ENCODE peak calls at places on chromosomes 4 and X, in four cellular contexts. A, T, I and M are unnamed samples.
A peak's percentile ranks its signal among the peaks of the same experiment; 100 is the strongest.

GRCh38 chr4:89506866-89507494 is 199.4 kb upstream of the GPRIN3 start:
- DNase-seq in A (no peak), T (no peak), I (no peak), M (peak; percentile 22)

GRCh38 chr4:8549352-8549931 is 30.8 kb upstream of the GPR78 start:
- DNase-seq in A (no peak), I (no peak), T (no peak), M (no peak)

GRCh38 chr4:48275247-48275646 is 5.6 kb upstream of the TEC start:
- DNase-seq in I (peak; percentile 45), T (peak; percentile 28), A (no peak), M (no peak)

GRCh38 chr4:153465583-153465921 is 608 bp upstream of the TMEM131L start:
- DNase-seq in I (peak; percentile 85), T (peak; percentile 62), A (peak; percentile 83), M (peak; percentile 75)

GRCh38 chr4:1245481-1246051 is 3.4 kb downstream of the CTBP1 start:
- DNase-seq in T (no peak), A (peak; percentile 57), I (no peak), M (no peak)

GRCh38 chrX:44474410-44474809 is 68.2 kb downstream of the FUNDC1 start:
- DNase-seq in T (no peak), A (no peak), I (no peak), M (peak; percentile 78)

GRCh38 chrX:81259008-81259713 is 57.3 kb downstream of the SH3BGRL start:
- DNase-seq in A (no peak), I (no peak), T (peak; percentile 46), M (peak; percentile 28)

GRCh38 chr4:8564595-8564994 is 15.6 kb upstream of the GPR78 start:
- DNase-seq in T (no peak), A (no peak), I (no peak), M (no peak)

GRCh38 chr4:102780476-102781144 is 19.8 kb upstream of the MANBA start:
- DNase-seq in T (peak; percentile 32), I (no peak), A (no peak), M (peak; percentile 49)

GRCh38 chr4:78247541-78248285 is 190.6 kb downstream of the FRAS1 start:
- DNase-seq in T (no peak), A (no peak), I (no peak), M (no peak)

GRCh38 chr4:152247271-152247975 is 288.5 kb downstream of the FBXW7 start:
- DNase-seq in T (no peak), I (no peak), A (peak; percentile 55), M (no peak)

GRCh38 chr4:42915484-42915883 is 23.0 kb downstream of the GRXCR1 start:
- DNase-seq in I (no peak), A (no peak), T (no peak), M (no peak)

GRCh38 chr4:81601270-81601694 is 129.6 kb upstream of the RASGEF1B start:
- DNase-seq in T (no peak), A (no peak), I (no peak), M (no peak)

GRCh38 chrX:6184900-6185515 is 43.7 kb downstream of the NLGN4X start:
- DNase-seq in T (no peak), A (no peak), I (peak; percentile 1), M (no peak)

GRCh38 chr4:10589308-10589707 is 95.3 kb downstream of the CLNK start:
- DNase-seq in T (no peak), A (no peak), I (no peak), M (no peak)

GRCh38 chr4:32135642-32136041 is 1415.5 kb downstream of the PCDH7 start:
- DNase-seq in I (no peak), T (peak; percentile 14), A (no peak), M (no peak)

GRCh38 chr4:184616633-184617471 is 32.4 kb downstream of the CASP3 start:
- DNase-seq in T (no peak), I (no peak), A (no peak), M (no peak)

GRCh38 chr4:173420324-173420752 is 21.4 kb upstream of the SCRG1 start:
- DNase-seq in A (no peak), I (peak; percentile 35), T (peak; percentile 56), M (peak; percentile 52)

GRCh38 chrX:153900806-153901752 is 3.4 kb upstream of the AVPR2 start:
- DNase-seq in I (peak; percentile 87), T (peak; percentile 91), A (peak; percentile 79), M (peak; percentile 89)

GRCh38 chr4:182449960-182450359 is 206.8 kb downstream of the TENM3 start:
- DNase-seq in I (no peak), T (peak; percentile 5), A (no peak), M (peak; percentile 6)

GRCh38 chr4:169934794-169935400 is 91.3 kb downstream of the MFAP3L start:
- DNase-seq in T (no peak), I (no peak), A (no peak), M (no peak)

DNA sequence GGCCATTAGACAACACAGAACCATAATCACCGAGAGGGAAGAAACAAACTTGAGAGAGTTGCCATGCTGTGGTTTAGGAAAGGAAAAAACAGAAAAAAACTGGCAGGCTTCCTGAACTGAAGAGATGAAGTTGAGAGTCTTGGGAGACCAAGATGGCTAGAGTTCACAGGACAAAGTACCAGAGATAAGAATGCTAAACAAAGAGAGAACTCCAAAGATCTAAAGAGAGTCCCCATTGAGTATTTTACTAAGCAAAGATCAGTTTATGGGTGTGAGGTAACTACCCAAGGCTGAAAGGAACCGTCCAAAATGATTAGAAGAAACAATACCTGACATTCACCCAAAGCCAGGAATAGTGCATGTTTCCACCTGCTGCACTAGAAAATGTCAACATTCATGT is 21.8 kb upstream of the COX7B2 start:
- DNase-seq in A (no peak), T (no peak), I (no peak), M (no peak)
- H3K4me3 ChIP-seq in A (no peak overlapping the region), T (no peak overlapping the region), I (no peak overlapping the region), M (no peak overlapping the region)

DNA sequence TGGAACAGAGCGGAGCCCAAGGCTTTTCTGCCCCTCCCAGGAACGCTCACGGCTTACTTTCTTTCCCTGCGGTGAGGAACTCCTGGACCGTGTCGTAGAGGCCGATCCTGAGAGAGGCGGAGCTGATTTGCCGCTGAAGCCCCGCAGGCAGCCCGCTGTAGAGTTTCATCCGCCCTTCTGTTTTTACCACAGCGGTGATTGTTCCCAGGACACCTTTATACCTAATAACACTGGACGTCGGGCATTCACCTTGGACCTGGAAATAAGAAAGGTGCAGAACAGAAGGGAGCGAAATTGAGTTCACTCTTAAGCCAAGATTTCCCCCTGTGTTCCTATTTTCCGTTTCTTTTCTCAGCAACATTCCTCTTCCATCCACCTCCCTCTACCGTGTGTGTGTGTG is 1.0 kb downstream of the UCP1 start:
- DNase-seq in T (peak; percentile 8), A (no peak), I (no peak), M (peak; percentile 24)
- H3K4me3 ChIP-seq in T (no peak overlapping the region), A (no peak overlapping the region), I (no peak overlapping the region), M (peak overlapping the region; percentile 17)

DNA sequence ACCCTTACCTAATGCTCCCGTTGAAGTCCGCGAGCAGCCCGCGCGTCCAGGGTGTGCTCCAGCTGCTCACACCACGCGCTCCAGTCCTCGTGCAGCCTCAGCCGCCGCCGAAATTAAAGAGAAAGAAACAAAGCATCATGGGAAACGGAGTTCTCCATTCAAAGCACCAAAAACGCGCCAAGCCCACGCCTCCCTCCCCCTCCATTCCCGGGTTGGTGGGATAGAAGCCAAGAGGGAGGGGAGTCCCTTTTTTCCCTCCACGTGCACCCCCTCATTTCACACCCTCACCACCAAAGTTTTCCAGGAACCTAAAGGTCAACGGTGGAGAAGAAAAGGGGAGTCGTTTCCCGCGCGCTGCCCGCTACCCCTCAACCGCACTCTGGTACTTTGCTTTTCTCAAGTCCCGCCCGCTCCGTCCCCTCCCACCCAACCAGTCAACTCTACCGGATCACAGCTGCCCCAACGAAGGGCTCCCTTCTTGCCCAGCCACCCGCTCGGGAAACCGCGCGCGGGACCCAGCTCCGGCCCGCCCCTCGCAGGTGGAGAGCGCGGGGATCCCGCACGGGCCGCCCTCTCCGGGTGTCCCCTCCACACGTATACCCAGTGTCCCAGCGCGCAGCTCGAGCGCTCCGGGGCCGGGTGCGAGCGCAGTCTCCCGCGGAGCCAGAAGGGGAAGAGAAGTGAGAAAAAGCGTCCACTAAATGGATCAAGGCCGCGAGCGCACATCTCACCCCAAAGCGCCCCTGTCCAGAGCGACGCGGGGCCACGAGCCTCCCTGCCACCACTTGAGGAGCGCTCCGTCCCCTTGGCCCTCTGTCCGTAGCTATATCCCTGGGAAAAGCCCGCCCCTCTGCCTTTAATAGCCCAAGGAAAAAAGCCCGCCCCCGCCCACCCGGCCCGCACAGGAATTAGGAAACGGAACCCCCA is 65.1 kb upstream of the CCDC160 start:
- DNase-seq in I (no peak), A (peak; percentile 65), T (peak; percentile 6), M (peak; percentile 11)
- H3K4me3 ChIP-seq in I (no peak overlapping the region), A (peak overlapping the region; percentile 50), T (peak overlapping the region; percentile 50), M (peak overlapping the region; percentile 59)

GRCh38 chr4:163959932-163960331 is 465.4 kb downstream of the TMA16 start:
- DNase-seq in I (no peak), T (no peak), A (no peak), M (no peak)
- H3K4me3 ChIP-seq in I (no peak overlapping the region), T (no peak overlapping the region), A (no peak overlapping the region), M (no peak overlapping the region)